ENCODE peak calls at places on chromosomes 11 and 22, in nine cellular contexts. O, U, K, I, S, A, Q, Y and E are unnamed samples.

GRCh38 chr11:118135051-118135795 is 17.4 kb downstream of the SCN4B start:
- DNase-seq in O (no peak), U (no peak), K (no peak), I (no peak), S (no peak), A (no peak), Q (no peak), Y (no peak), E (no peak)

GRCh38 chr11:3627291-3627690 is 14.5 kb downstream of the ART5 start:
- DNase-seq in O (peak; percentile 4), U (no peak), K (no peak), I (no peak), S (no peak), A (no peak), Q (peak; percentile 60), Y (no peak), E (no peak)

GRCh38 chr11:69295995-69296889 is 2.3 kb downstream of the MYEOV start:
- DNase-seq in O (no peak), U (no peak), K (no peak), I (peak; percentile 41), S (peak; percentile 24), A (no peak), Q (peak; percentile 93), Y (no peak), E (peak; percentile 29)

GRCh38 chr22:42752912-42753311 is 32.2 kb upstream of the A4GALT start:
- DNase-seq in O (no peak), U (no peak), K (no peak), I (no peak), S (no peak), A (no peak), Q (peak; percentile 46), Y (no peak), E (no peak)

GRCh38 chr22:23565942-23566715 is 14.0 kb downstream of the IGLL1 start:
- DNase-seq in O (no peak), U (no peak), K (peak; percentile 10), I (no peak), S (no peak), A (peak; percentile 67), Q (peak; percentile 6), Y (peak; percentile 38), E (no peak)

GRCh38 chr11:2355000-2355644 is 22.0 kb upstream of the CD81 start:
- DNase-seq in O (no peak), U (no peak), K (no peak), I (no peak), S (no peak), A (no peak), Q (peak; percentile 42), Y (no peak), E (no peak)

GRCh38 chr11:62953811-62954210 is 31.0 kb downstream of the SLC22A6 start:
- DNase-seq in O (no peak), U (no peak), K (no peak), I (no peak), S (no peak), A (no peak), Q (peak; percentile 60), Y (no peak), E (no peak)

GRCh38 chr11:43943357-43943930 is 1.0 kb downstream of the C11orf96 start:
- DNase-seq in O (no peak), U (no peak), K (no peak), I (no peak), S (no peak), A (peak; percentile 53), Q (peak; percentile 34), Y (no peak), E (peak; percentile 40)

GRCh38 chr11:93537767-93538261 is 5.4 kb downstream of the SMCO4 start:
- DNase-seq in O (no peak), U (no peak), K (no peak), I (peak; percentile 69), S (peak; percentile 42), A (no peak), Q (peak; percentile 14), Y (no peak), E (peak; percentile 44)

GRCh38 chr22:26952654-26953379 is 295.4 kb downstream of the MIAT start:
- DNase-seq in O (no peak), U (no peak), K (peak; percentile 54), I (no peak), S (no peak), A (peak; percentile 59), Q (no peak), Y (peak; percentile 53), E (no peak)

GRCh38 chr11:111633756-111634362 is 31.6 kb downstream of the SIK2 start:
- DNase-seq in O (no peak), U (no peak), K (no peak), I (no peak), S (no peak), A (no peak), Q (peak; percentile 25), Y (no peak), E (no peak)

GRCh38 chr11:561148-562003 is 606 bp downstream of the RASSF7 start:
- DNase-seq in O (no peak), U (no peak), K (no peak), I (no peak), S (peak; percentile 46), A (no peak), Q (no peak), Y (no peak), E (peak; percentile 76)

GRCh38 chr11:75428301-75428724 is 4.7 kb downstream of the KLHL35 start:
- DNase-seq in O (peak; percentile 81), U (peak; percentile 64), K (no peak), I (peak; percentile 82), S (peak; percentile 94), A (peak; percentile 76), Q (peak; percentile 94), Y (peak; percentile 87), E (peak; percentile 93)

GRCh38 chr11:128497057-128497957 is 90.1 kb downstream of the ETS1 start:
- DNase-seq in O (peak; percentile 89), U (no peak), K (no peak), I (no peak), S (no peak), A (no peak), Q (peak; percentile 96), Y (peak; percentile 29), E (no peak)

GRCh38 chr11:12435264-12435663 is 57.9 kb downstream of the PARVA start:
- DNase-seq in O (no peak), U (no peak), K (no peak), I (no peak), S (no peak), A (no peak), Q (no peak), Y (no peak), E (no peak)

GRCh38 chr22:21778705-21779363 is 43.2 kb upstream of the YPEL1 start:
- DNase-seq in O (no peak), U (no peak), K (no peak), I (no peak), S (no peak), A (no peak), Q (peak; percentile 75), Y (no peak), E (no peak)

GRCh38 chr11:26230021-26230420 is 101.9 kb upstream of the ANO3 start:
- DNase-seq in O (no peak), U (no peak), K (no peak), I (no peak), S (no peak), A (no peak), Q (peak; percentile 25), Y (no peak), E (no peak)

GRCh38 chr11:76288166-76288978 is 82.1 kb upstream of the WNT11 start:
- DNase-seq in O (no peak), U (peak; percentile 18), K (no peak), I (no peak), S (no peak), A (no peak), Q (no peak), Y (no peak), E (no peak)

GRCh38 chr11:2530855-2531200 is 86.0 kb downstream of the KCNQ1 start:
- DNase-seq in O (no peak), U (no peak), K (no peak), I (no peak), S (no peak), A (no peak), Q (no peak), Y (no peak), E (no peak)

GRCh38 chr22:23894710-23895598 is 771 bp downstream of the MIF start:
- DNase-seq in O (no peak), U (peak; percentile 77), K (peak; percentile 79), I (peak; percentile 69), S (peak; percentile 66), A (peak; percentile 90), Q (peak; percentile 91), Y (peak; percentile 82), E (peak; percentile 82)

GRCh38 chr22:17920145-17920605 is 104.2 kb downstream of the MICAL3 start:
- DNase-seq in O (no peak), U (no peak), K (no peak), I (no peak), S (no peak), A (peak; percentile 59), Q (peak; percentile 66), Y (peak; percentile 68), E (no peak)

GRCh38 chr11:64788321-64789215 is 10.2 kb upstream of the SF1 start:
- DNase-seq in O (no peak), U (no peak), K (no peak), I (no peak), S (no peak), A (no peak), Q (no peak), Y (no peak), E (no peak)

GRCh38 chr22:39577361-39577760 is 6.8 kb downstream of the CACNA1I start:
- DNase-seq in O (no peak), U (no peak), K (no peak), I (no peak), S (no peak), A (no peak), Q (no peak), Y (no peak), E (no peak)

GRCh38 chr11:706957-707816 is 1.2 kb downstream of the EPS8L2 start:
- DNase-seq in O (no peak), U (no peak), K (no peak), I (no peak), S (no peak), A (peak; percentile 32), Q (no peak), Y (peak; percentile 78), E (no peak)

GRCh38 chr11:32172771-32173170 is 81.9 kb downstream of the RCN1 start:
- DNase-seq in O (no peak), U (no peak), K (no peak), I (peak; percentile 48), S (no peak), A (peak; percentile 59), Q (peak; percentile 35), Y (no peak), E (no peak)

GRCh38 chr11:3826721-3827120 is 14.0 kb downstream of the RHOG start:
- DNase-seq in O (no peak), U (no peak), K (no peak), I (peak; percentile 94), S (peak; percentile 86), A (peak; percentile 27), Q (no peak), Y (no peak), E (peak; percentile 25)

GRCh38 chr11:35633827-35634226 is 15.6 kb downstream of the FJX1 start:
- DNase-seq in O (no peak), U (no peak), K (no peak), I (no peak), S (no peak), A (no peak), Q (no peak), Y (no peak), E (no peak)

GRCh38 chr11:111871693-111872161 is 346 bp upstream of the ALG9 start:
- DNase-seq in O (no peak), U (no peak), K (no peak), I (no peak), S (no peak), A (no peak), Q (no peak), Y (no peak), E (peak; percentile 49)

GRCh38 chr11:107998761-107999160 is 9.9 kb upstream of the CUL5 start:
- DNase-seq in O (no peak), U (no peak), K (no peak), I (no peak), S (no peak), A (no peak), Q (peak; percentile 54), Y (no peak), E (no peak)

GRCh38 chr11:35039076-35039475 is 99.9 kb upstream of the CD44 start:
- DNase-seq in O (no peak), U (no peak), K (no peak), I (no peak), S (no peak), A (no peak), Q (no peak), Y (no peak), E (no peak)

GRCh38 chr22:26579331-26579886 is 10.5 kb downstream of the TPST2 start:
- DNase-seq in O (no peak), U (peak; percentile 26), K (no peak), I (peak; percentile 34), S (no peak), A (no peak), Q (no peak), Y (no peak), E (no peak)